ENCODE peak calls at places on chromosomes 4 and X, in nine cellular contexts. A is GM10248; T is T-helper 22 cell; G is EL; P is left lung; K is stimulated activated CD8-positive, alpha-beta memory T cell treated with anti-CD3 and anti-CD28 coated beads, Interleukin-4, amount 100 ng/mL, for 24 hours; H is stimulated activated naive CD8-positive, alpha-beta T cell treated with anti-CD3 and anti-CD28 coated beads, Interleukin-15, Interleukin-2, amounts not matched to agents 100 U/mL and 50 U/mL, for 24 hours; E is dorsolateral prefrontal cortex; F is Right ventricle myocardium superior. D is an unnamed sample.

GRCh38 chr4:8599657-8600056 is 7.1 kb downstream of the CPZ start:
- DNase-seq in A (no peak), T (no peak), G (peak), P (no peak), K (no peak), H (no peak), E (no peak), F (no peak), D (no peak)

GRCh38 chr4:83082777-83083176 is 31.8 kb downstream of the PLAC8 start:
- DNase-seq in A (no peak), T (no peak), G (peak), P (no peak), K (no peak), H (no peak), E (no peak), F (no peak), D (no peak)

GRCh38 chr4:149291463-149291862 is 524.2 kb downstream of the IQCM start:
- DNase-seq in A (no peak), T (no peak), G (peak), P (no peak), K (no peak), H (no peak), E (no peak), F (peak), D (no peak)

GRCh38 chr4:156596026-156596425 is 375.6 kb downstream of the PDGFC start:
- DNase-seq in A (no peak), T (no peak), G (no peak), P (no peak), K (no peak), H (no peak), E (no peak), F (no peak), D (no peak)

GRCh38 chrX:134898450-134898849 is 92.3 kb upstream of the SMIM10 start:
- DNase-seq in A (no peak), T (no peak), G (peak), P (no peak), K (no peak), H (no peak), E (no peak), F (no peak), D (no peak)

GRCh38 chr4:3207531-3208037 is 41.4 kb upstream of the MSANTD1 start:
- DNase-seq in A (no peak), T (no peak), G (peak), P (no peak), K (no peak), H (no peak), E (no peak), F (no peak), D (no peak)

GRCh38 chr4:845836-846251 is 19.9 kb upstream of the CPLX1 start:
- DNase-seq in A (no peak), T (no peak), G (peak), P (no peak), K (no peak), H (no peak), E (peak), F (peak), D (no peak)

GRCh38 chr4:105274090-105274489 is 127.4 kb downstream of the TET2 start:
- DNase-seq in A (no peak), T (no peak), G (no peak), P (no peak), K (no peak), H (no peak), E (no peak), F (no peak), D (no peak)

GRCh38 chr4:37685211-37685725 is 908 bp downstream of the RELL1 start:
- DNase-seq in A (no peak), T (peak), G (peak), P (no peak), K (no peak), H (peak), E (no peak), F (no peak), D (peak)

GRCh38 chr4:99321241-99322191 is at the start of gene ADH1B:
- DNase-seq in A (no peak), T (no peak), G (no peak), P (no peak), K (no peak), H (no peak), E (no peak), F (peak), D (no peak)

GRCh38 chr4:123856689-123857545 is 460.3 kb downstream of the SPRY1 start:
- DNase-seq in A (no peak), T (no peak), G (peak), P (no peak), K (no peak), H (no peak), E (no peak), F (peak), D (no peak)

GRCh38 chrX:23394421-23394820 is 59.8 kb downstream of the PTCHD1 start:
- DNase-seq in A (no peak), T (no peak), G (no peak), P (no peak), K (no peak), H (no peak), E (no peak), F (no peak), D (no peak)

GRCh38 chrX:72694170-72694569 is 19.9 kb downstream of the PHKA1 start:
- DNase-seq in A (no peak), T (no peak), G (no peak), P (no peak), K (no peak), H (no peak), E (no peak), F (no peak), D (no peak)

GRCh38 chr4:188647820-188648380 is 508.7 kb downstream of the TRIML1 start:
- DNase-seq in A (no peak), T (no peak), G (no peak), P (no peak), K (no peak), H (no peak), E (no peak), F (no peak), D (no peak)

GRCh38 chr4:132818091-132818490 is 331.0 kb upstream of the PCDH10 start:
- DNase-seq in A (no peak), T (no peak), G (no peak), P (no peak), K (no peak), H (no peak), E (no peak), F (no peak), D (no peak)

GRCh38 chrX:111181883-111182400 is 86.0 kb downstream of the PAK3 start:
- DNase-seq in A (no peak), T (no peak), G (no peak), P (no peak), K (no peak), H (no peak), E (no peak), F (no peak), D (no peak)

GRCh38 chrX:1475881-1476280 is 23.2 kb upstream of the ASMTL start:
- DNase-seq in A (peak), T (no peak), G (no peak), P (no peak), K (no peak), H (no peak), E (no peak), F (no peak), D (peak)

GRCh38 chrX:72470593-72471310 is 101.9 kb downstream of the HDAC8 start:
- DNase-seq in A (no peak), T (no peak), G (no peak), P (no peak), K (no peak), H (no peak), E (no peak), F (no peak), D (no peak)

GRCh38 chr4:83413676-83414075 is 41.9 kb downstream of the HELQ start:
- DNase-seq in A (no peak), T (no peak), G (peak), P (no peak), K (no peak), H (no peak), E (no peak), F (no peak), D (no peak)

GRCh38 chr4:74123065-74123728 is 24.2 kb upstream of the CXCL2 start:
- DNase-seq in A (no peak), T (no peak), G (peak), P (peak), K (no peak), H (no peak), E (no peak), F (peak), D (no peak)

GRCh38 chr4:124061413-124061812 is 651.1 kb downstream of the ANKRD50 start:
- DNase-seq in A (no peak), T (no peak), G (peak), P (no peak), K (no peak), H (no peak), E (no peak), F (no peak), D (no peak)

GRCh38 chr4:145061325-145061920 is 36.6 kb downstream of the ANAPC10 start:
- DNase-seq in A (peak), T (no peak), G (peak), P (no peak), K (no peak), H (no peak), E (no peak), F (no peak), D (no peak)

GRCh38 chr4:108135549-108136209 is 33.1 kb downstream of the LEF1 start:
- DNase-seq in A (no peak), T (no peak), G (no peak), P (no peak), K (no peak), H (no peak), E (no peak), F (no peak), D (peak)

GRCh38 chr4:125750827-125751466 is 436.2 kb downstream of the FAT4 start:
- DNase-seq in A (no peak), T (no peak), G (peak), P (no peak), K (no peak), H (no peak), E (no peak), F (no peak), D (no peak)

D was measured in activated naive CD4-positive, alpha-beta T cell treated with anti-CD3 and anti-CD28 coated beads, Interleukin-2, amount 10 ng/mL, durations not matched to agents 7 days and 5 days.